ENCODE peak calls at places on chromosomes 11 and 22, in five cellular contexts. S is activated naive CD4-positive, alpha-beta T cell treated with anti-CD3 and anti-CD28 coated beads, Interleukin-2, amount 50 U/mL, for 72 hours; M is activated CD8-positive, alpha-beta memory T cell treated with anti-CD3 and anti-CD28 coated beads, Interleukin-2, amount 10 ng/mL, durations not matched to agents 7 days and 5 days; Y is mucosa of descending colon; I is upper lobe of left lung. J is an unnamed sample.

GRCh38 chr11:69876013-69876412 is 56.8 kb upstream of the FGF3 start:
- ATAC-seq in S (no peak), M (no peak), Y (no peak), I (no peak), J (no peak)

GRCh38 chr11:61868601-61869476 is 22.5 kb downstream of the FADS3 start:
- ATAC-seq in I (no peak), Y (no peak), S (no peak), M (no peak), J (no peak)

GRCh38 chr11:91293119-91293518 is 931.5 kb upstream of the FAT3 start:
- ATAC-seq in Y (no peak), M (no peak), I (no peak), S (no peak), J (no peak)

GRCh38 chr11:14905104-14906033 is 13.3 kb upstream of the CYP2R1 start:
- ATAC-seq in Y (peak), S (peak), I (peak), M (peak), J (peak)

GRCh38 chr11:47258317-47258902 is 614 bp downstream of the NR1H3 start:
- ATAC-seq in I (no peak), Y (no peak), S (no peak), M (no peak), J (no peak)

GRCh38 chr11:116873391-116873790 is 36.0 kb upstream of the APOA1 start:
- ATAC-seq in S (no peak), Y (no peak), I (no peak), M (no peak), J (no peak)

GRCh38 chr11:102934735-102935134 is 20.8 kb downstream of the MMP13 start:
- ATAC-seq in Y (no peak), I (no peak), M (no peak), S (no peak), J (no peak)

GRCh38 chr11:1481861-1482441 is 4.6 kb downstream of the MOB2 start:
- ATAC-seq in Y (no peak), S (peak), I (no peak), M (no peak), J (no peak)

GRCh38 chr11:8913961-8914660 is 3.1 kb downstream of the AKIP1 start:
- ATAC-seq in I (no peak), M (peak), Y (no peak), S (peak), J (no peak)

GRCh38 chr11:110366234-110366633 is 63.5 kb upstream of the FDX1 start:
- ATAC-seq in Y (no peak), M (no peak), I (peak), S (no peak), J (no peak)

GRCh38 chr11:58525037-58525614 is 17.2 kb upstream of the OR5B21 start:
- ATAC-seq in M (peak), Y (peak), S (peak), I (no peak), J (peak)

GRCh38 chr22:44363214-44363979 is 50.6 kb upstream of the SHISAL1 start:
- ATAC-seq in S (no peak), M (no peak), I (peak), Y (peak), J (peak)

GRCh38 chr11:30481816-30482215 is 104.3 kb downstream of the MPPED2 start:
- ATAC-seq in Y (peak), M (no peak), I (no peak), S (no peak), J (peak)

GRCh38 chr11:4565371-4565770 is 16.2 kb upstream of the OR52I2 start:
- ATAC-seq in Y (peak), M (no peak), I (no peak), S (no peak), J (no peak)

GRCh38 chr11:66072518-66072917 is 2.4 kb downstream of the PACS1 start:
- ATAC-seq in M (no peak), I (no peak), Y (no peak), S (no peak), J (no peak)

GRCh38 chr11:126328938-126329643 is 25.2 kb downstream of the DCPS start:
- ATAC-seq in I (no peak), M (peak), S (no peak), Y (no peak), J (no peak)

GRCh38 chr11:7703785-7704184 is 2.5 kb downstream of the OVCH2 start:
- ATAC-seq in S (no peak), M (no peak), I (no peak), Y (no peak), J (no peak)

GRCh38 chr11:75163917-75164316 is 13.0 kb downstream of the SLCO2B1 start:
- ATAC-seq in Y (no peak), S (no peak), M (no peak), I (no peak), J (no peak)

GRCh38 chr11:99634581-99634980 is 613.8 kb downstream of the CNTN5 start:
- ATAC-seq in M (no peak), S (no peak), I (no peak), Y (no peak), J (no peak)

GRCh38 chr22:19167106-19167869 is 11.2 kb downstream of the SLC25A1 start:
- ATAC-seq in S (no peak), Y (no peak), M (no peak), I (no peak), J (no peak)

GRCh38 chr11:27339940-27340339 is 23.1 kb downstream of the CCDC34 start:
- ATAC-seq in S (no peak), M (no peak), Y (no peak), I (no peak), J (no peak)

GRCh38 chr11:93821617-93822016 is 28.8 kb downstream of the VSTM5 start:
- ATAC-seq in M (no peak), I (no peak), S (no peak), Y (peak), J (no peak)

GRCh38 chr22:41305646-41306045 is 4.3 kb downstream of the ZC3H7B start:
- ATAC-seq in S (no peak), I (no peak), M (no peak), Y (no peak), J (peak)

GRCh38 chr11:104907521-104908185 is 9.4 kb upstream of the CASP12 start:
- ATAC-seq in Y (no peak), M (peak), I (no peak), S (peak), J (no peak)

GRCh38 chr22:39906207-39906606 is 5.3 kb downstream of the GRAP2 start:
- ATAC-seq in S (peak), I (no peak), M (no peak), Y (no peak), J (no peak)

GRCh38 chr11:85627332-85627997 is at the start of gene DLG2:
- ATAC-seq in M (peak), I (peak), Y (peak), S (no peak), J (peak)

J was measured in esophagus mucosa.